ENCODE peak calls at places on chromosomes 4 and X, in seven cellular contexts. One of them, this sample, is unnamed.

GRCh38 chr4:104967034-104967401 is 179.7 kb upstream of the TET2 start:
- DNase-seq in PC-3: peak
- DNase-seq in T-helper 2 cell: no peak
- DNase-seq in RCC 7860: no peak
- DNase-seq in T-cell: no peak
- DNase-seq in left ventricle myocardium superior: no peak
- DNase-seq in D341Med: no peak
- DNase-seq in this sample: no peak

GRCh38 chrX:119693032-119693995 is at the start of gene SEPTIN6:
- DNase-seq in D341Med: peak
- DNase-seq in RCC 7860: peak
- DNase-seq in T-cell: peak
- DNase-seq in left ventricle myocardium superior: peak
- DNase-seq in T-helper 2 cell: peak
- DNase-seq in PC-3: peak
- DNase-seq in this sample: peak

GRCh38 chr4:156977435-156978160 is 6.0 kb upstream of the PDGFC start:
- DNase-seq in left ventricle myocardium superior: no peak
- DNase-seq in T-helper 2 cell: no peak
- DNase-seq in D341Med: no peak
- DNase-seq in PC-3: no peak
- DNase-seq in RCC 7860: peak
- DNase-seq in T-cell: no peak
- DNase-seq in this sample: no peak

GRCh38 chr4:69054578-69055200 is 41.6 kb upstream of the UGT2B7 start:
- DNase-seq in RCC 7860: peak
- DNase-seq in left ventricle myocardium superior: no peak
- DNase-seq in T-cell: no peak
- DNase-seq in PC-3: peak
- DNase-seq in T-helper 2 cell: no peak
- DNase-seq in D341Med: no peak
- DNase-seq in this sample: peak

GRCh38 chrX:63784346-63784901 is 590 bp downstream of the ARHGEF9 start:
- DNase-seq in PC-3: no peak
- DNase-seq in RCC 7860: no peak
- DNase-seq in left ventricle myocardium superior: peak
- DNase-seq in T-cell: no peak
- DNase-seq in D341Med: no peak
- DNase-seq in T-helper 2 cell: no peak
- DNase-seq in this sample: no peak

GRCh38 chrX:77446840-77447239 is 349 bp upstream of the FGF16 start:
- DNase-seq in T-cell: no peak
- DNase-seq in PC-3: no peak
- DNase-seq in T-helper 2 cell: no peak
- DNase-seq in D341Med: no peak
- DNase-seq in left ventricle myocardium superior: peak
- DNase-seq in RCC 7860: no peak
- DNase-seq in this sample: no peak

GRCh38 chrX:123983240-123983639 is 21.7 kb downstream of the STAG2 start:
- DNase-seq in PC-3: no peak
- DNase-seq in D341Med: no peak
- DNase-seq in T-cell: no peak
- DNase-seq in RCC 7860: no peak
- DNase-seq in T-helper 2 cell: no peak
- DNase-seq in left ventricle myocardium superior: no peak
- DNase-seq in this sample: no peak

GRCh38 chr4:151865327-151865726 is 104.5 kb upstream of the GATB start:
- DNase-seq in T-helper 2 cell: no peak
- DNase-seq in left ventricle myocardium superior: peak
- DNase-seq in PC-3: no peak
- DNase-seq in RCC 7860: no peak
- DNase-seq in D341Med: no peak
- DNase-seq in T-cell: no peak
- DNase-seq in this sample: no peak

GRCh38 chr4:81919238-81919637 is 447.5 kb upstream of the RASGEF1B start:
- DNase-seq in RCC 7860: peak
- DNase-seq in D341Med: peak
- DNase-seq in left ventricle myocardium superior: no peak
- DNase-seq in PC-3: peak
- DNase-seq in T-helper 2 cell: no peak
- DNase-seq in T-cell: no peak
- DNase-seq in this sample: peak

GRCh38 chr4:12041828-12042227 is 613.1 kb upstream of the HS3ST1 start:
- DNase-seq in T-cell: no peak
- DNase-seq in PC-3: no peak
- DNase-seq in left ventricle myocardium superior: no peak
- DNase-seq in D341Med: peak
- DNase-seq in T-helper 2 cell: no peak
- DNase-seq in RCC 7860: no peak
- DNase-seq in this sample: peak

GRCh38 chr4:19399001-19399400 is 852.7 kb upstream of the SLIT2 start:
- DNase-seq in PC-3: peak
- DNase-seq in left ventricle myocardium superior: no peak
- DNase-seq in T-helper 2 cell: no peak
- DNase-seq in T-cell: no peak
- DNase-seq in D341Med: no peak
- DNase-seq in RCC 7860: no peak
- DNase-seq in this sample: no peak

GRCh38 chrX:24860140-24860539 is 155.6 kb downstream of the ARX start:
- DNase-seq in T-cell: no peak
- DNase-seq in RCC 7860: no peak
- DNase-seq in D341Med: no peak
- DNase-seq in left ventricle myocardium superior: no peak
- DNase-seq in PC-3: no peak
- DNase-seq in T-helper 2 cell: no peak
- DNase-seq in this sample: no peak

GRCh38 chr4:184348311-184349233 is 125.8 kb downstream of the IRF2 start:
- DNase-seq in T-cell: no peak
- DNase-seq in PC-3: no peak
- DNase-seq in D341Med: no peak
- DNase-seq in RCC 7860: no peak
- DNase-seq in T-helper 2 cell: no peak
- DNase-seq in left ventricle myocardium superior: peak
- DNase-seq in this sample: no peak

GRCh38 chr4:1413221-1413663 is 7.0 kb upstream of the NKX1-1 start:
- DNase-seq in left ventricle myocardium superior: no peak
- DNase-seq in RCC 7860: no peak
- DNase-seq in PC-3: no peak
- DNase-seq in T-helper 2 cell: no peak
- DNase-seq in D341Med: no peak
- DNase-seq in T-cell: no peak
- DNase-seq in this sample: no peak

GRCh38 chr4:139814285-139815015 is 148.8 kb downstream of the MGST2 start:
- DNase-seq in left ventricle myocardium superior: no peak
- DNase-seq in T-cell: no peak
- DNase-seq in RCC 7860: no peak
- DNase-seq in D341Med: no peak
- DNase-seq in T-helper 2 cell: no peak
- DNase-seq in PC-3: no peak
- DNase-seq in this sample: no peak

GRCh38 chr4:27176400-27176799 is 315.8 kb downstream of the STIM2 start:
- DNase-seq in D341Med: peak
- DNase-seq in T-cell: no peak
- DNase-seq in PC-3: peak
- DNase-seq in T-helper 2 cell: no peak
- DNase-seq in left ventricle myocardium superior: no peak
- DNase-seq in RCC 7860: no peak
- DNase-seq in this sample: peak

GRCh38 chr4:39124885-39125599 is 57.3 kb upstream of the WDR19 start:
- DNase-seq in D341Med: no peak
- DNase-seq in left ventricle myocardium superior: no peak
- DNase-seq in RCC 7860: no peak
- DNase-seq in T-cell: no peak
- DNase-seq in T-helper 2 cell: no peak
- DNase-seq in PC-3: no peak
- DNase-seq in this sample: no peak

GRCh38 chrX:117972681-117973080 is 143.9 kb downstream of the KLHL13 start:
- DNase-seq in RCC 7860: no peak
- DNase-seq in left ventricle myocardium superior: peak
- DNase-seq in PC-3: no peak
- DNase-seq in D341Med: no peak
- DNase-seq in T-helper 2 cell: no peak
- DNase-seq in T-cell: no peak
- DNase-seq in this sample: no peak

GRCh38 chrX:34426334-34426733 is 230.8 kb downstream of the TMEM47 start:
- DNase-seq in RCC 7860: no peak
- DNase-seq in PC-3: peak
- DNase-seq in T-helper 2 cell: no peak
- DNase-seq in T-cell: no peak
- DNase-seq in D341Med: no peak
- DNase-seq in left ventricle myocardium superior: no peak
- DNase-seq in this sample: no peak

GRCh38 chr4:163895369-163896005 is 401.0 kb downstream of the TMA16 start:
- DNase-seq in T-cell: peak
- DNase-seq in left ventricle myocardium superior: no peak
- DNase-seq in RCC 7860: no peak
- DNase-seq in T-helper 2 cell: no peak
- DNase-seq in PC-3: no peak
- DNase-seq in D341Med: no peak
- DNase-seq in this sample: no peak

GRCh38 chrX:70038951-70039350 is 10.8 kb downstream of the AWAT2 start:
- DNase-seq in PC-3: no peak
- DNase-seq in left ventricle myocardium superior: no peak
- DNase-seq in D341Med: no peak
- DNase-seq in T-cell: no peak
- DNase-seq in T-helper 2 cell: no peak
- DNase-seq in RCC 7860: no peak
- DNase-seq in this sample: no peak

GRCh38 chr4:174358823-174359222 is 75.1 kb downstream of the CEP44 start:
- DNase-seq in T-cell: no peak
- DNase-seq in D341Med: no peak
- DNase-seq in PC-3: peak
- DNase-seq in T-helper 2 cell: no peak
- DNase-seq in RCC 7860: peak
- DNase-seq in left ventricle myocardium superior: no peak
- DNase-seq in this sample: peak

GRCh38 chrX:70129811-70130210 is 3.4 kb upstream of the IGBP1 start:
- DNase-seq in RCC 7860: peak
- DNase-seq in left ventricle myocardium superior: no peak
- DNase-seq in T-helper 2 cell: no peak
- DNase-seq in PC-3: peak
- DNase-seq in D341Med: no peak
- DNase-seq in T-cell: no peak
- DNase-seq in this sample: peak

GRCh38 chr4:52015366-52015765 is 4.8 kb downstream of the LRRC66 start:
- DNase-seq in D341Med: peak
- DNase-seq in PC-3: peak
- DNase-seq in left ventricle myocardium superior: no peak
- DNase-seq in T-helper 2 cell: no peak
- DNase-seq in T-cell: no peak
- DNase-seq in RCC 7860: no peak
- DNase-seq in this sample: peak

GRCh38 chrX:48475295-48475694 is 704 bp upstream of the FTSJ1 start:
- DNase-seq in RCC 7860: no peak
- DNase-seq in PC-3: no peak
- DNase-seq in T-cell: no peak
- DNase-seq in left ventricle myocardium superior: no peak
- DNase-seq in T-helper 2 cell: no peak
- DNase-seq in D341Med: no peak
- DNase-seq in this sample: no peak

GRCh38 chr4:150852237-150852636 is 162.8 kb downstream of the LRBA start:
- DNase-seq in T-helper 2 cell: no peak
- DNase-seq in T-cell: no peak
- DNase-seq in D341Med: no peak
- DNase-seq in PC-3: no peak
- DNase-seq in left ventricle myocardium superior: no peak
- DNase-seq in RCC 7860: no peak
- DNase-seq in this sample: no peak

GRCh38 chrX:50211510-50211909 is 6.9 kb downstream of the CCNB3 start:
- DNase-seq in RCC 7860: no peak
- DNase-seq in T-cell: no peak
- DNase-seq in PC-3: peak
- DNase-seq in left ventricle myocardium superior: no peak
- DNase-seq in D341Med: peak
- DNase-seq in T-helper 2 cell: no peak
- DNase-seq in this sample: peak

GRCh38 chr4:80213117-80213815 is 16.0 kb downstream of the PRDM8 start:
- DNase-seq in T-cell: no peak
- DNase-seq in T-helper 2 cell: no peak
- DNase-seq in RCC 7860: no peak
- DNase-seq in PC-3: no peak
- DNase-seq in left ventricle myocardium superior: no peak
- DNase-seq in D341Med: no peak
- DNase-seq in this sample: no peak

This sample was measured in ACHN.